ENCODE peak calls at places on chromosomes 6 and 20, in ten cellular contexts. V, E, T, S, Z, N, C, J, X and H are unnamed samples.

GRCh38 chr6:154923199-154923869 is 71.8 kb upstream of the TIAM2 start:
- DNase-seq in V (no peak), E (no peak), T (no peak), S (no peak), Z (no peak), N (no peak), C (no peak), J (no peak), X (no peak), H (no peak)

GRCh38 chr6:137099689-137100398 is 55.1 kb upstream of the IL20RA start:
- DNase-seq in V (no peak), E (no peak), T (no peak), S (no peak), Z (no peak), N (no peak), C (no peak), J (no peak), X (no peak), H (no peak)

GRCh38 chr6:56046576-56046975 is 171.2 kb upstream of the BMP5 start:
- DNase-seq in V (no peak), E (no peak), T (no peak), S (peak), Z (no peak), N (peak), C (no peak), J (peak), X (no peak), H (no peak)

GRCh38 chr20:60921021-60921622 is 330.9 kb upstream of the CDH4 start:
- DNase-seq in V (peak), E (peak), T (no peak), S (no peak), Z (no peak), N (peak), C (peak), J (peak), X (no peak), H (no peak)

GRCh38 chr6:135075018-135075417 is 20.4 kb upstream of the HBS1L start:
- DNase-seq in V (no peak), E (no peak), T (no peak), S (no peak), Z (no peak), N (no peak), C (no peak), J (no peak), X (no peak), H (no peak)

GRCh38 chr6:161890133-161890833 is 616.4 kb upstream of the AGPAT4 start:
- DNase-seq in V (no peak), E (no peak), T (no peak), S (no peak), Z (no peak), N (no peak), C (peak), J (no peak), X (no peak), H (peak)

GRCh38 chr20:10322073-10323012 is 103.7 kb downstream of the SNAP25 start:
- DNase-seq in V (no peak), E (peak), T (no peak), S (no peak), Z (no peak), N (no peak), C (no peak), J (no peak), X (no peak), H (no peak)

GRCh38 chr6:87968435-87969278 is 79.0 kb upstream of the SPACA1 start:
- DNase-seq in V (peak), E (no peak), T (peak), S (no peak), Z (no peak), N (no peak), C (no peak), J (no peak), X (no peak), H (peak)

GRCh38 chr6:45997875-45998506 is 17.7 kb downstream of the CLIC5 start:
- DNase-seq in V (no peak), E (no peak), T (no peak), S (no peak), Z (peak), N (no peak), C (no peak), J (no peak), X (no peak), H (no peak)

GRCh38 chr6:70669133-70669532 is 1.4 kb downstream of the SMAP1 start:
- DNase-seq in V (no peak), E (no peak), T (no peak), S (no peak), Z (no peak), N (peak), C (no peak), J (no peak), X (no peak), H (no peak)

GRCh38 chr20:6265204-6265904 is 142.5 kb upstream of the FERMT1 start:
- DNase-seq in V (no peak), E (no peak), T (no peak), S (no peak), Z (no peak), N (peak), C (peak), J (peak), X (no peak), H (peak)

GRCh38 chr6:80316655-80317332 is 210.3 kb downstream of the BCKDHB start:
- DNase-seq in V (no peak), E (no peak), T (peak), S (no peak), Z (no peak), N (no peak), C (peak), J (no peak), X (no peak), H (no peak)

GRCh38 chr20:10635476-10636208 is 38.2 kb downstream of the JAG1 start:
- DNase-seq in V (no peak), E (no peak), T (no peak), S (no peak), Z (no peak), N (peak), C (no peak), J (no peak), X (no peak), H (no peak)

GRCh38 chr20:21613512-21613911 is 92.0 kb upstream of the PAX1 start:
- DNase-seq in V (no peak), E (no peak), T (no peak), S (no peak), Z (no peak), N (peak), C (no peak), J (no peak), X (no peak), H (no peak)

GRCh38 chr20:23217023-23217422 is 130.9 kb upstream of the CD93 start:
- DNase-seq in V (no peak), E (no peak), T (no peak), S (no peak), Z (no peak), N (no peak), C (no peak), J (no peak), X (no peak), H (no peak)

GRCh38 chr6:155142163-155142901 is 121.5 kb upstream of the CLDN20 start:
- DNase-seq in V (no peak), E (no peak), T (no peak), S (no peak), Z (no peak), N (no peak), C (no peak), J (no peak), X (no peak), H (no peak)

GRCh38 chr6:79421707-79422484 is 115.3 kb downstream of the LCA5 start:
- DNase-seq in V (no peak), E (peak), T (peak), S (no peak), Z (no peak), N (peak), C (peak), J (peak), X (no peak), H (peak)

GRCh38 chr6:84575264-84575663 is 189.1 kb downstream of the TBX18 start:
- DNase-seq in V (no peak), E (no peak), T (no peak), S (no peak), Z (no peak), N (peak), C (no peak), J (no peak), X (no peak), H (no peak)

GRCh38 chr6:47094351-47094925 is 52.3 kb upstream of the ADGRF1 start:
- DNase-seq in V (no peak), E (no peak), T (no peak), S (peak), Z (no peak), N (peak), C (no peak), J (no peak), X (no peak), H (no peak)

GRCh38 chr20:46690219-46691111 is 1.2 kb upstream of the TP53RK start:
- DNase-seq in V (no peak), E (no peak), T (no peak), S (no peak), Z (no peak), N (no peak), C (no peak), J (no peak), X (no peak), H (no peak)

GRCh38 chr20:12617076-12617475 is 391.7 kb upstream of the SPTLC3 start:
- DNase-seq in V (no peak), E (no peak), T (no peak), S (no peak), Z (no peak), N (no peak), C (no peak), J (no peak), X (no peak), H (no peak)

GRCh38 chr6:157443066-157443800 is 62.2 kb downstream of the ZDHHC14 start:
- DNase-seq in V (no peak), E (no peak), T (no peak), S (no peak), Z (no peak), N (peak), C (no peak), J (peak), X (no peak), H (no peak)

GRCh38 chr6:72218125-72218524 is 331.8 kb downstream of the RIMS1 start:
- DNase-seq in V (peak), E (no peak), T (peak), S (no peak), Z (no peak), N (peak), C (peak), J (peak), X (no peak), H (peak)

GRCh38 chr6:64062960-64063683 is 427.5 kb downstream of the PHF3 start:
- DNase-seq in V (no peak), E (no peak), T (no peak), S (no peak), Z (no peak), N (no peak), C (no peak), J (no peak), X (no peak), H (no peak)

GRCh38 chr6:39157511-39157910 is 42.5 kb upstream of the SAYSD1 start:
- DNase-seq in V (no peak), E (no peak), T (no peak), S (no peak), Z (no peak), N (no peak), C (no peak), J (no peak), X (no peak), H (no peak)

GRCh38 chr6:137697267-137697938 is 169.7 kb upstream of the TNFAIP3 start:
- DNase-seq in V (peak), E (no peak), T (no peak), S (no peak), Z (no peak), N (peak), C (no peak), J (peak), X (no peak), H (no peak)

GRCh38 chr6:28634758-28635546 is 109.3 kb downstream of the GPX5 start:
- DNase-seq in V (peak), E (no peak), T (peak), S (no peak), Z (no peak), N (peak), C (peak), J (peak), X (no peak), H (peak)

GRCh38 chr20:24637941-24638340 is 168.5 kb downstream of the SYNDIG1 start:
- DNase-seq in V (no peak), E (no peak), T (no peak), S (no peak), Z (no peak), N (no peak), C (no peak), J (no peak), X (no peak), H (no peak)

GRCh38 chr6:41286544-41287346 is at the start of gene TREM1:
- DNase-seq in V (no peak), E (no peak), T (no peak), S (no peak), Z (peak), N (peak), C (no peak), J (no peak), X (no peak), H (no peak)

GRCh38 chr6:157066781-157067491 is 256.4 kb downstream of the TMEM242 start:
- DNase-seq in V (no peak), E (no peak), T (no peak), S (no peak), Z (no peak), N (no peak), C (no peak), J (no peak), X (no peak), H (peak)

GRCh38 chr20:6651016-6651415 is 116.5 kb upstream of the BMP2 start:
- DNase-seq in V (no peak), E (peak), T (no peak), S (peak), Z (peak), N (peak), C (no peak), J (peak), X (no peak), H (no peak)

GRCh38 chr20:50009521-50010454 is 27.0 kb downstream of the SNAI1 start:
- DNase-seq in V (peak), E (no peak), T (no peak), S (no peak), Z (no peak), N (no peak), C (no peak), J (no peak), X (no peak), H (no peak)

GRCh38 chr6:64691069-64691468 is 1016.0 kb downstream of the EYS start:
- DNase-seq in V (no peak), E (no peak), T (no peak), S (no peak), Z (no peak), N (no peak), C (no peak), J (no peak), X (no peak), H (no peak)

GRCh38 chr20:49712118-49712517 is 1.6 kb downstream of the B4GALT5 start:
- DNase-seq in V (no peak), E (no peak), T (no peak), S (no peak), Z (no peak), N (no peak), C (no peak), J (no peak), X (no peak), H (no peak)

GRCh38 chr20:21862958-21863357 is 157.5 kb downstream of the PAX1 start:
- DNase-seq in V (no peak), E (no peak), T (no peak), S (no peak), Z (no peak), N (no peak), C (no peak), J (no peak), X (no peak), H (no peak)